ENCODE peak calls at places on chromosome 15, in ten cellular contexts. M is T1000, P is SW480, D is H54, Q is pulmonary artery endothelial cell, Z is ELR, A is NT2/D1, I is GM04504, H is iris pigment epithelial cell, E is right atrium auricular region. R is an unnamed sample.

GRCh38 chr15:32861741-32862140 is 143.9 kb downstream of the GREM1 start:
- DNase-seq in M (peak; percentile 46), P (no peak), D (peak; percentile 22), Q (no peak), Z (peak; percentile 74), A (no peak), I (peak; percentile 82), H (peak; percentile 88), E (no peak), R (no peak)

GRCh38 chr15:25176616-25176923 is 221.8 kb downstream of the SNRPN start:
- DNase-seq in M (no peak), P (no peak), D (no peak), Q (no peak), Z (no peak), A (no peak), I (no peak), H (no peak), E (peak; percentile 34), R (peak; percentile 4)

GRCh38 chr15:90837052-90837621 is 31.3 kb upstream of the FURIN start:
- DNase-seq in M (no peak), P (no peak), D (no peak), Q (no peak), Z (no peak), A (no peak), I (no peak), H (no peak), E (no peak), R (no peak)

GRCh38 chr15:37019479-37020433 is 80.6 kb downstream of the MEIS2 start:
- DNase-seq in M (no peak), P (no peak), D (no peak), Q (peak; percentile 30), Z (no peak), A (no peak), I (no peak), H (peak; percentile 50), E (no peak), R (no peak)

GRCh38 chr15:101394654-101395053 is 94.9 kb downstream of the PCSK6 start:
- DNase-seq in M (no peak), P (no peak), D (no peak), Q (no peak), Z (no peak), A (no peak), I (no peak), H (no peak), E (no peak), R (no peak)

GRCh38 chr15:74396445-74397238 is 29.2 kb upstream of the CYP11A1 start:
- DNase-seq in M (peak; percentile 52), P (peak; percentile 87), D (peak; percentile 60), Q (no peak), Z (peak; percentile 95), A (no peak), I (no peak), H (peak; percentile 61), E (no peak), R (no peak)

GRCh38 chr15:60589253-60589652 is 110.3 kb upstream of the ICE2 start:
- DNase-seq in M (no peak), P (no peak), D (no peak), Q (no peak), Z (no peak), A (no peak), I (no peak), H (peak; percentile 36), E (no peak), R (no peak)

GRCh38 chr15:31471731-31472430 is 145.2 kb downstream of the KLF13 start:
- DNase-seq in M (no peak), P (no peak), D (peak; percentile 84), Q (no peak), Z (peak; percentile 83), A (no peak), I (peak; percentile 58), H (peak; percentile 92), E (peak; percentile 64), R (no peak)

GRCh38 chr15:25512957-25513356 is 74.1 kb upstream of the UBE3A start:
- DNase-seq in M (no peak), P (no peak), D (no peak), Q (no peak), Z (no peak), A (no peak), I (no peak), H (no peak), E (no peak), R (no peak)

GRCh38 chr15:100663066-100663465 is 60.7 kb downstream of the ASB7 start:
- DNase-seq in M (no peak), P (peak; percentile 56), D (no peak), Q (no peak), Z (peak; percentile 53), A (peak; percentile 13), I (no peak), H (no peak), E (no peak), R (no peak)

GRCh38 chr15:41868321-41868720 is 25.5 kb downstream of the SPTBN5 start:
- DNase-seq in M (no peak), P (no peak), D (no peak), Q (no peak), Z (no peak), A (no peak), I (no peak), H (no peak), E (no peak), R (no peak)

GRCh38 chr15:90054618-90055097 is 47.6 kb downstream of the IDH2 start:
- DNase-seq in M (no peak), P (no peak), D (no peak), Q (no peak), Z (no peak), A (no peak), I (no peak), H (no peak), E (no peak), R (no peak)

GRCh38 chr15:85393206-85393605 is 12.8 kb downstream of the AKAP13 start:
- DNase-seq in M (no peak), P (no peak), D (no peak), Q (no peak), Z (no peak), A (no peak), I (no peak), H (no peak), E (no peak), R (no peak)

GRCh38 chr15:74795961-74796625 is 14.2 kb downstream of the CSK start:
- DNase-seq in M (no peak), P (no peak), D (no peak), Q (no peak), Z (no peak), A (no peak), I (no peak), H (no peak), E (no peak), R (no peak)

GRCh38 chr15:70023064-70023768 is 74.5 kb downstream of the TLE3 start:
- DNase-seq in M (peak; percentile 80), P (peak; percentile 93), D (peak; percentile 41), Q (no peak), Z (peak; percentile 85), A (peak; percentile 25), I (peak; percentile 73), H (peak; percentile 91), E (no peak), R (peak; percentile 61)

GRCh38 chr15:69904296-69904560 is 193.5 kb downstream of the TLE3 start:
- DNase-seq in M (no peak), P (no peak), D (no peak), Q (no peak), Z (no peak), A (no peak), I (no peak), H (no peak), E (no peak), R (no peak)